ENCODE peak calls at places on chromosomes 3 and 15, in seven cellular contexts. Q is DND-41, W is dorsolateral prefrontal cortex, O is GM13977, J is uterus, D is right atrium auricular region, Z is HCT116. I is an unnamed sample.

GRCh38 chr3:23217872-23218554 is 14.9 kb downstream of the UBE2E2 start:
- DNase-seq in Q (no peak), W (no peak), O (no peak), J (no peak), D (no peak), Z (no peak), I (no peak)

GRCh38 chr3:127831723-127832172 is 9.4 kb upstream of the MGLL start:
- DNase-seq in Q (peak; percentile 11), W (no peak), O (peak; percentile 42), J (no peak), D (no peak), Z (no peak), I (peak; percentile 31)

GRCh38 chr15:67914537-67915373 is 74.9 kb upstream of the RNU6-1 start:
- DNase-seq in Q (no peak), W (peak; percentile 44), O (no peak), J (peak; percentile 87), D (peak; percentile 80), Z (no peak), I (peak; percentile 40)

GRCh38 chr3:153285194-153285641 is 123.2 kb downstream of the RAP2B start:
- DNase-seq in Q (no peak), W (no peak), O (no peak), J (no peak), D (no peak), Z (no peak), I (no peak)

GRCh38 chr3:52015431-52016256 is 19.9 kb upstream of the RPL29 start:
- DNase-seq in Q (no peak), W (peak; percentile 58), O (no peak), J (no peak), D (no peak), Z (no peak), I (no peak)

GRCh38 chr3:156617145-156617544 is 57.2 kb upstream of the TIPARP start:
- DNase-seq in Q (no peak), W (no peak), O (no peak), J (no peak), D (no peak), Z (no peak), I (no peak)

GRCh38 chr3:133158686-133159085 is 120.5 kb downstream of the TMEM108 start:
- DNase-seq in Q (no peak), W (no peak), O (no peak), J (no peak), D (no peak), Z (no peak), I (no peak)

GRCh38 chr3:185824467-185825378 is at the start of gene IGF2BP2:
- DNase-seq in Q (no peak), W (peak; percentile 40), O (peak; percentile 80), J (peak; percentile 64), D (peak; percentile 66), Z (no peak), I (peak; percentile 77)

GRCh38 chr3:45942051-45942825 is 1.0 kb upstream of the CXCR6 start:
- DNase-seq in Q (peak; percentile 84), W (no peak), O (no peak), J (no peak), D (no peak), Z (no peak), I (no peak)

GRCh38 chr15:58038426-58039106 is 26.9 kb downstream of the ALDH1A2 start:
- DNase-seq in Q (no peak), W (no peak), O (no peak), J (no peak), D (no peak), Z (no peak), I (no peak)

GRCh38 chr15:100266166-100266565 is 75.6 kb downstream of the ADAMTS17 start:
- DNase-seq in Q (no peak), W (no peak), O (no peak), J (no peak), D (no peak), Z (no peak), I (no peak)

GRCh38 chr3:171113716-171114115 is 87.2 kb upstream of the SLC2A2 start:
- DNase-seq in Q (no peak), W (no peak), O (no peak), J (no peak), D (no peak), Z (no peak), I (no peak)

DNA sequence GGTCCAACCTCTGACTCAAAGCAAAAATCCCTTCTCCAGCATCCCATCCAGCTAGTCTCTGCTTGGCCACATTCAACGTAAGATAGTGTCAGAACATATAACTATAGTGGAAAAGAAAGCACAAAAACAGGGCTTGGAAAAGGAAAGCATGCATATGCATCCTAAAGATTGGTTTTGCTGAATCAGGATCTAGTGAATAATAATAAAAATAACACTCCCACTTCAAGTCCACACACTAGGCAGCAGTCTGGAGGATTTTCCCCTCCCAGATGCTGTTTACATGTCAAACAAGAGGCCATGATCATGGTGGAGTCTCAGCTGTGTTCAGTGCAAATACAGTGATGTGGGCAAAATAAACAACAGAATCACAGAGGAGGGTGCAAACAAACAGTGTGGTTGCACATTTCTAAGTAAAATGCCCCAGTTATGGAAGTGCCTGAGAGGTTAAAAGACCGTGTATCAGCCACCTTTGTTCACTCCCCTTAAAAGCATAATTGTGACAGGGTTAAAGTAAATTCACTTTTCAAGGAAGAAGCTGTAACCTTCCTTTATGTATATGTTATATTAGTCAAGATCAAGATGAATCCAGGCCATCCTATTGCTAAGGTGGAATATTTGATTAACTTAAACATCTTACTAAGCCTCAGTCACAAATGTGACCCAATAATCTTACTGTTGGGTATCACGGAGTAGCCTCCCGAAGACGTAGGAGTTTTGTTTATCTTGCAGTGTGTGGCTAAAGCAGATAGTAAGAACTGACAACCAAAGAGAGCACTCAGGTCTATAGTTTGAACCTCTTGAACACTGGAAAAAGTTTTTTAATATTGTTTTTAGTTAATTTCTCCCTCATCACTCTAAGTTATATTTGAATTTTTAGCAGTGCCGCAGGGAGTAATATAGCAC is 424.5 kb downstream of the SOX2 start:
- DNase-seq in Q (no peak), W (no peak), O (no peak), J (no peak), D (no peak), Z (no peak), I (no peak)
- TF ChIP-seq CTCF in Q (no peak), W (no peak), O (no peak), J (no peak), D (no peak), Z (no peak), I (no peak)

DNA sequence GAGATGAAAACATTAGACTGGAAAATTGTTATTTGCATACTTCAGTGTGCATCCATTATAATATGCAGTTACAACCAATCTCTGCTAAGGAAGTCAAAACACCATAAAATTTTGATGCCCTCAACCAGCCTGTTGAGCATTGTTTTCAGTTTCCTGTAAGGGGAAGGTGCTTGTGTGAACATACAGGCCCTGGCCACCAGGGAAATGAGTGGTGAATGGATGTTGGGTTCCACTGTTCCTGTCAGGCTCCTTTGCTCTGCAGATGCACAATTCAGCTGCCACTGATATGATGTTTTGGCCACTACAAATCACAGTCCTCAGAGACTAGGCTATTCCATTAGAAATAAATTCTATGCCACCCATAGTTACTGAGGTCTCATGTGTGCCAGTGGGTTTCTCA is 184.6 kb downstream of the SYNPR start:
- DNase-seq in Q (no peak), W (no peak), O (no peak), J (no peak), D (no peak), Z (no peak), I (no peak)
- TF ChIP-seq CTCF in Q (no peak), W (no peak), O (no peak), J (no peak), D (no peak), Z (no peak), I (no peak)

DNA sequence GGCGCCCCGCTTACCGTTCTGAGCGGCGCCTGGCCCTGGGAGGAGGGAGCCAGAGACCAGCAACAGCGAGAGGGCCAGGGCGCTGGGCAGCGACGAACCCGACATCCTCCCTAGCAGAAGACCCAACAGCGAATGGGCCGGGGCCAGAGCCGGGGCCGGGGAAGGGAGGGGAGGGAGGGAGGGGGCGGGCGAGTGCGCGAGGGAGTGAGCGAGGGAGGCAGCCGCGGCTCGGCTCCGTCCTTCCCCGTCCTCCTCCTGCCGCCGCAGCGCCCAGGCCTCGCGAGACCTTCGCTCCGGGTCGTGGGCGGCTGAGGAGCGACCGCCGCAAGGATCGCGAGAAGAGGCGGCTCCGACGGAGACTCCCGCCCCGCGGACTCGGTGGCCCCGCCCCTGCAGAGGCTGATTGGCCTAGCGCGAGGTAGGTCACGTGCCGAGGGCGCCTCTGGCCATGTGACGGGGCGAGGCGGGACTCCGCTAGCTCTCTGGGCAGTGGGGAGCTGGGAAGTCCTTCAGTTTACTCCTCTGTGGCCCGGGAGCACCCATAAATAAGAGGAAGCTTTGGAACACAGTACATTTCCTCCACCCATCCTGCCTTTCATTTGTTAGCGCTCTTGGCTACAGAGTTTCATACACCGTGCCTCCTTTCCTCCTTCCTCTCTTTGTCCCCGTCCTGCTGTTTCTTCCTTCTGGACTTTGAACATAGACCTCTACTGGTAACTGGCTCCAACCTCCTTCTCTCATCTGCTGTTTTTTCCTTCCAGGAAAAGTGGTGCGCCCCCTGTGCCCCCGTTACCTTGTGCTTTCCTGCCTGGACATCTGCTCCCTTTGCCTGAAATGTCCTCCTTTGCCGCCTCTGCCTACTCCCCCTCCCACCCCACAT is at the start of gene NPTN:
- DNase-seq in Q (peak; percentile 96), W (peak; percentile 99), O (peak; percentile 95), J (peak; percentile 98), D (peak; percentile 98), Z (peak; percentile 89), I (peak; percentile 97)
- TF ChIP-seq CTCF in Q (no peak), W (peak; percentile 21), O (no peak), J (no peak), D (no peak), Z (no peak), I (no peak)

GRCh38 chr3:17219593-17219992 is 334.8 kb downstream of the PLCL2 start:
- DNase-seq in Q (no peak), W (no peak), O (no peak), J (no peak), D (no peak), Z (no peak), I (no peak)

GRCh38 chr3:17221529-17221928 is 336.8 kb downstream of the PLCL2 start:
- DNase-seq in Q (no peak), W (no peak), O (no peak), J (no peak), D (no peak), Z (no peak), I (no peak)

GRCh38 chr3:17217588-17217987 is 332.8 kb downstream of the PLCL2 start:
- DNase-seq in Q (no peak), W (no peak), O (no peak), J (no peak), D (no peak), Z (no peak), I (no peak)

GRCh38 chr3:17213102-17213501 is 328.3 kb downstream of the PLCL2 start:
- DNase-seq in Q (no peak), W (no peak), O (no peak), J (no peak), D (no peak), Z (no peak), I (no peak)

GRCh38 chr3:17218587-17218986 is 333.8 kb downstream of the PLCL2 start:
- DNase-seq in Q (no peak), W (no peak), O (no peak), J (no peak), D (no peak), Z (no peak), I (no peak)
- TF ChIP-seq CTCF in Q (no peak), W (no peak), O (no peak), J (no peak), D (no peak), Z (no peak), I (no peak)

DNA sequence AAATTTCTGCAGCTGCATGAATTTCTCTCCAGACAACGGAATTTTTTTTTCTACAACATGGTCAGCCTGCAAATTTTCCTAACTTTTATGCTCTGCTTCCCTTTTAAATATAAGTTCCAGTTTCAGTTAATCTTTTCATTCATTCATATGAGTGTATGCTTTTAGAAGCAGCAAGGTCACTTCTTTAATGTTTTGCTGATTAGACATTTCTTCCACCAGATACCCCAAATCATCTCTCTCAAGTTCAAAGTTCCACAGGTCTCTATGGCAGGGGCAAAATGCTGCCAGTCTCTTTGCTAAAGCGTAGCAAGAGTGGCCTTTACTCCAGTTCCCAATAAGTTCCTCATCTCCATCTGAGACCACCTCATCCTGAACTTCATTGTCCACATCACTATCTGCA is 205.6 kb upstream of the GRM7 start:
- DNase-seq in Q (no peak), W (no peak), O (no peak), J (no peak), D (no peak), Z (no peak), I (no peak)
- TF ChIP-seq CTCF in Q (no peak), W (no peak), O (no peak), J (no peak), D (no peak), Z (no peak), I (no peak)

I was measured in neural crest cell.